ENCODE peak calls at places on chromosomes 6 and 20, in six cellular contexts. One of them, this sample, is unnamed.

GRCh38 chr6:167093922-167094432 is 28.9 kb upstream of the CCR6 start:
- DNase-seq in substantia nigra: no peak
- DNase-seq in body of pancreas: no peak
- DNase-seq in PC-3: no peak
- DNase-seq in neuronal stem cell: no peak
- DNase-seq in OCI-LY7: no peak
- DNase-seq in this sample: no peak

GRCh38 chr20:63969851-63970713 is at the start of gene ZNF512B:
- DNase-seq in neuronal stem cell: no peak
- DNase-seq in substantia nigra: no peak
- DNase-seq in PC-3: peak; percentile 67
- DNase-seq in OCI-LY7: peak; percentile 64
- DNase-seq in body of pancreas: peak; percentile 78
- DNase-seq in this sample: no peak

GRCh38 chr6:151690768-151691562 is 116.5 kb upstream of the ESR1 start:
- DNase-seq in OCI-LY7: peak; percentile 19
- DNase-seq in body of pancreas: peak; percentile 25
- DNase-seq in neuronal stem cell: no peak
- DNase-seq in PC-3: no peak
- DNase-seq in substantia nigra: no peak
- DNase-seq in this sample: no peak

GRCh38 chr6:2712102-2712501 is 38.6 kb downstream of the MYLK4 start:
- DNase-seq in PC-3: no peak
- DNase-seq in OCI-LY7: no peak
- DNase-seq in body of pancreas: no peak
- DNase-seq in substantia nigra: no peak
- DNase-seq in neuronal stem cell: no peak
- DNase-seq in this sample: no peak

GRCh38 chr6:118650500-118651281 is 700 bp downstream of the CEP85L start:
- DNase-seq in body of pancreas: peak; percentile 38
- DNase-seq in PC-3: peak; percentile 34
- DNase-seq in substantia nigra: peak; percentile 32
- DNase-seq in neuronal stem cell: peak; percentile 48
- DNase-seq in OCI-LY7: peak; percentile 24
- DNase-seq in this sample: no peak

GRCh38 chr20:37394543-37395410 is 48.8 kb downstream of the SRC start:
- DNase-seq in PC-3: no peak
- DNase-seq in neuronal stem cell: no peak
- DNase-seq in body of pancreas: no peak
- DNase-seq in substantia nigra: no peak
- DNase-seq in OCI-LY7: no peak
- DNase-seq in this sample: peak; percentile 79

GRCh38 chr20:19976595-19977372 is 40.4 kb upstream of the NAA20 start:
- DNase-seq in body of pancreas: peak; percentile 78
- DNase-seq in PC-3: peak; percentile 82
- DNase-seq in substantia nigra: no peak
- DNase-seq in OCI-LY7: no peak
- DNase-seq in neuronal stem cell: no peak
- DNase-seq in this sample: no peak

GRCh38 chr6:157613011-157613522 is 210.0 kb upstream of the SNX9 start:
- DNase-seq in body of pancreas: no peak
- DNase-seq in neuronal stem cell: no peak
- DNase-seq in OCI-LY7: no peak
- DNase-seq in substantia nigra: no peak
- DNase-seq in PC-3: peak; percentile 86
- DNase-seq in this sample: peak; percentile 68

GRCh38 chr6:33199687-33200233 is 705 bp downstream of the RXRB start:
- DNase-seq in OCI-LY7: peak; percentile 82
- DNase-seq in substantia nigra: no peak
- DNase-seq in neuronal stem cell: no peak
- DNase-seq in PC-3: peak; percentile 74
- DNase-seq in body of pancreas: peak; percentile 88
- DNase-seq in this sample: no peak

GRCh38 chr20:24650091-24650490 is 180.7 kb downstream of the SYNDIG1 start:
- DNase-seq in substantia nigra: no peak
- DNase-seq in neuronal stem cell: no peak
- DNase-seq in PC-3: peak; percentile 74
- DNase-seq in OCI-LY7: no peak
- DNase-seq in body of pancreas: no peak
- DNase-seq in this sample: no peak

GRCh38 chr6:32816746-32817204 is at the start of gene HLA-DOB:
- DNase-seq in PC-3: peak; percentile 76
- DNase-seq in neuronal stem cell: no peak
- DNase-seq in OCI-LY7: peak; percentile 86
- DNase-seq in substantia nigra: no peak
- DNase-seq in body of pancreas: no peak
- DNase-seq in this sample: peak; percentile 90

GRCh38 chr6:45084257-45084656 is 243.9 kb upstream of the RUNX2 start:
- DNase-seq in neuronal stem cell: no peak
- DNase-seq in substantia nigra: no peak
- DNase-seq in body of pancreas: no peak
- DNase-seq in PC-3: peak; percentile 12
- DNase-seq in OCI-LY7: no peak
- DNase-seq in this sample: no peak

GRCh38 chr6:96468681-96469224 is 52.9 kb upstream of the UFL1 start:
- DNase-seq in OCI-LY7: peak; percentile 14
- DNase-seq in neuronal stem cell: no peak
- DNase-seq in PC-3: peak; percentile 35
- DNase-seq in substantia nigra: no peak
- DNase-seq in body of pancreas: peak; percentile 4
- DNase-seq in this sample: no peak

GRCh38 chr20:38001981-38002380 is 31.3 kb downstream of the TTI1 start:
- DNase-seq in substantia nigra: no peak
- DNase-seq in neuronal stem cell: no peak
- DNase-seq in PC-3: no peak
- DNase-seq in OCI-LY7: no peak
- DNase-seq in body of pancreas: no peak
- DNase-seq in this sample: no peak

GRCh38 chr6:34239240-34239825 is 2.7 kb downstream of the HMGA1 start:
- DNase-seq in OCI-LY7: no peak
- DNase-seq in body of pancreas: no peak
- DNase-seq in PC-3: peak; percentile 33
- DNase-seq in neuronal stem cell: no peak
- DNase-seq in substantia nigra: no peak
- DNase-seq in this sample: no peak

GRCh38 chr6:75449625-75450206 is 43.9 kb downstream of the FILIP1 start:
- DNase-seq in PC-3: peak; percentile 65
- DNase-seq in substantia nigra: no peak
- DNase-seq in OCI-LY7: no peak
- DNase-seq in neuronal stem cell: no peak
- DNase-seq in body of pancreas: no peak
- DNase-seq in this sample: no peak

GRCh38 chr6:16136536-16137450 is 7.9 kb downstream of the MYLIP start:
- DNase-seq in OCI-LY7: no peak
- DNase-seq in PC-3: peak; percentile 87
- DNase-seq in body of pancreas: peak; percentile 26
- DNase-seq in neuronal stem cell: no peak
- DNase-seq in substantia nigra: no peak
- DNase-seq in this sample: peak; percentile 33

GRCh38 chr6:7467007-7467897 is 74.2 kb upstream of the DSP start:
- DNase-seq in body of pancreas: peak; percentile 35
- DNase-seq in PC-3: no peak
- DNase-seq in substantia nigra: no peak
- DNase-seq in OCI-LY7: no peak
- DNase-seq in neuronal stem cell: no peak
- DNase-seq in this sample: no peak

GRCh38 chr6:92124126-92124525 is 1295.2 kb downstream of the EPHA7 start:
- DNase-seq in neuronal stem cell: no peak
- DNase-seq in body of pancreas: no peak
- DNase-seq in PC-3: peak; percentile 74
- DNase-seq in OCI-LY7: no peak
- DNase-seq in substantia nigra: no peak
- DNase-seq in this sample: peak; percentile 44

GRCh38 chr20:49750611-49751396 is 37.1 kb upstream of the B4GALT5 start:
- DNase-seq in substantia nigra: no peak
- DNase-seq in body of pancreas: peak; percentile 21
- DNase-seq in OCI-LY7: peak; percentile 89
- DNase-seq in neuronal stem cell: no peak
- DNase-seq in PC-3: no peak
- DNase-seq in this sample: no peak

GRCh38 chr6:28335040-28335563 is 846 bp downstream of the ZSCAN31 start:
- DNase-seq in body of pancreas: no peak
- DNase-seq in OCI-LY7: no peak
- DNase-seq in PC-3: no peak
- DNase-seq in neuronal stem cell: no peak
- DNase-seq in substantia nigra: no peak
- DNase-seq in this sample: no peak

GRCh38 chr6:12165722-12166121 is 124.4 kb upstream of the EDN1 start:
- DNase-seq in OCI-LY7: no peak
- DNase-seq in neuronal stem cell: no peak
- DNase-seq in PC-3: no peak
- DNase-seq in substantia nigra: no peak
- DNase-seq in body of pancreas: no peak
- DNase-seq in this sample: no peak

GRCh38 chr6:157226026-157226639 is 97.2 kb downstream of the TMEM242 start:
- DNase-seq in body of pancreas: peak; percentile 68
- DNase-seq in substantia nigra: no peak
- DNase-seq in OCI-LY7: no peak
- DNase-seq in PC-3: no peak
- DNase-seq in neuronal stem cell: no peak
- DNase-seq in this sample: no peak

GRCh38 chr6:31087494-31088089 is 24.8 kb downstream of the C6orf15 start:
- DNase-seq in PC-3: peak; percentile 97
- DNase-seq in neuronal stem cell: peak; percentile 90
- DNase-seq in substantia nigra: no peak
- DNase-seq in OCI-LY7: peak; percentile 83
- DNase-seq in body of pancreas: peak; percentile 87
- DNase-seq in this sample: no peak

GRCh38 chr20:38833857-38834164 is 28.3 kb downstream of the PPP1R16B start:
- DNase-seq in neuronal stem cell: no peak
- DNase-seq in PC-3: no peak
- DNase-seq in body of pancreas: no peak
- DNase-seq in OCI-LY7: peak; percentile 39
- DNase-seq in substantia nigra: no peak
- DNase-seq in this sample: no peak

GRCh38 chr6:4274382-4275082 is 139.2 kb upstream of the ECI2 start:
- DNase-seq in PC-3: no peak
- DNase-seq in neuronal stem cell: no peak
- DNase-seq in OCI-LY7: no peak
- DNase-seq in body of pancreas: no peak
- DNase-seq in substantia nigra: no peak
- DNase-seq in this sample: no peak

DNA sequence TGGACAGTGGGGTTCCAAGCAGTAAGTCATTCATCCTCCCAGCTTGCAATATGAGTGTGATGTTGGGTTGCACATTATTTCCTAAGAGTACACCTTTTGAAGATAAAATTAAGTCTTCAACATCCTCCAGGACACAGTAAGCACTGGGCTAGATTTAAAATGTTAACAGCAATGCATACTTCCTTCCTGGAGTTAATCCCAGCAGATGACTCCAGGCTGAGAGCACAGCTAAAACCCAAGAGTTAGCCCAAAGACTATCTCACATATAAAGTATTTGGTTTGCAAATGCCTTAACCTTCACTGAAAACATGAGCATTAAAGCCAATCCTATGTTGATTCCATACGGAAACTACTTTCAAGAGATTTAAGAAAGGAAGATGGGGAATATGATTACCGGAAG is 69.2 kb downstream of the SLC23A2 start:
- DNase-seq in OCI-LY7: no peak
- DNase-seq in PC-3: no peak
- DNase-seq in body of pancreas: no peak
- DNase-seq in substantia nigra: no peak
- DNase-seq in neuronal stem cell: no peak
- DNase-seq in this sample: no peak
- H3K27ac ChIP-seq in OCI-LY7: no peak overlapping the region
- H3K27ac ChIP-seq in PC-3: no peak overlapping the region
- H3K27ac ChIP-seq in body of pancreas: no peak overlapping the region
- H3K27ac ChIP-seq in substantia nigra: no peak overlapping the region
- H3K27ac ChIP-seq in neuronal stem cell: no peak overlapping the region
- H3K27ac ChIP-seq in this sample: no peak overlapping the region

GRCh38 chr6:42095776-42096541 is 45.6 kb downstream of the TAF8 start:
- DNase-seq in PC-3: no peak
- DNase-seq in OCI-LY7: no peak
- DNase-seq in body of pancreas: no peak
- DNase-seq in neuronal stem cell: no peak
- DNase-seq in substantia nigra: no peak
- DNase-seq in this sample: no peak

GRCh38 chr6:42103218-42103617 is 39.2 kb downstream of the C6orf132 start:
- DNase-seq in neuronal stem cell: no peak
- DNase-seq in PC-3: no peak
- DNase-seq in substantia nigra: no peak
- DNase-seq in body of pancreas: no peak
- DNase-seq in OCI-LY7: no peak
- DNase-seq in this sample: no peak

GRCh38 chr6:42100029-42100901 is 42.2 kb downstream of the C6orf132 start:
- DNase-seq in substantia nigra: no peak
- DNase-seq in PC-3: peak; percentile 29
- DNase-seq in neuronal stem cell: no peak
- DNase-seq in OCI-LY7: no peak
- DNase-seq in body of pancreas: peak; percentile 39
- DNase-seq in this sample: no peak

GRCh38 chr6:42101186-42101657 is 41.2 kb downstream of the C6orf132 start:
- DNase-seq in PC-3: no peak
- DNase-seq in neuronal stem cell: no peak
- DNase-seq in OCI-LY7: no peak
- DNase-seq in body of pancreas: no peak
- DNase-seq in substantia nigra: no peak
- DNase-seq in this sample: no peak

DNA sequence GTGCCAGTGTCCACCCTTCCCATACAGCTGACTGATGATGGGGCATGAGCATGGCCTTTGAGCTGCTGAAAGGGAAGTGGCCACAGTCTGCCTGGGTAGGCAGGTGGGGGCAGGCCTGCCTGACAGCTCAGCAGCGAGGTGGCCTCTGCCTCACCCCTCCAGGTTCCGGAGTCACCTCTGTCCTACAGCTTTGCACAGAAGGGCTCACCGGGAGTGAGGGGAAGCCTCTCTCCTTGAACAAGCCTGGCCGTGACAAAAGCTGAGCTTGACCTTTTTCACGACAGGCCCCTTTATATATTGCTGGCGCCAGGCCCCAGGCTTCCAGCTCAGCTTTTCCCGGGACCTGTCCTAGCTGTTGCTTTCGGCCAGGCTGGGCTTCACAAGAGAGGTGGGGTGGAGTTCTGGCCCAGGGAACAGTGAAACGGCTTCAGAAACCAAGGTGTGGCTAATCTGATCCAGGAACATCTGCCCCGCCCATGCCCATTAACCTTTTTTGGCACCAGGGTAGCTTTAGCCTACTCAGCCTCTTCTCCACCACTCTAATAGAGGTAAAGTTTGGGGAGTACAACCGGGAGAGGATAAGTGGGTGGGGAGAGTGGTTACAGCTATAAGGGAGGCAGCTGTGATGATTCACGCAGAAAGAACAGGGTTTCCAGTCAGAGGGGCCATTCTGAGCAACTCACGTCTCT is 42.9 kb downstream of the C6orf132 start:
- DNase-seq in neuronal stem cell: no peak
- DNase-seq in OCI-LY7: no peak
- DNase-seq in PC-3: peak; percentile 78
- DNase-seq in substantia nigra: no peak
- DNase-seq in body of pancreas: peak; percentile 62
- DNase-seq in this sample: peak; percentile 70
- H3K27ac ChIP-seq in neuronal stem cell: no peak overlapping the region
- H3K27ac ChIP-seq in OCI-LY7: no peak overlapping the region
- H3K27ac ChIP-seq in PC-3: peak overlapping the region; percentile 94
- H3K27ac ChIP-seq in substantia nigra: no peak overlapping the region
- H3K27ac ChIP-seq in body of pancreas: peak overlapping the region; percentile 54
- H3K27ac ChIP-seq in this sample: peak overlapping the region; percentile 92

GRCh38 chr20:16475225-16475624 is 98.0 kb downstream of the KIF16B start:
- DNase-seq in OCI-LY7: no peak
- DNase-seq in neuronal stem cell: no peak
- DNase-seq in body of pancreas: peak; percentile 13
- DNase-seq in PC-3: peak; percentile 51
- DNase-seq in substantia nigra: no peak
- DNase-seq in this sample: no peak
- H3K27ac ChIP-seq in OCI-LY7: no peak overlapping the region
- H3K27ac ChIP-seq in neuronal stem cell: no peak overlapping the region
- H3K27ac ChIP-seq in body of pancreas: peak overlapping the region; percentile 30
- H3K27ac ChIP-seq in PC-3: no peak overlapping the region
- H3K27ac ChIP-seq in substantia nigra: no peak overlapping the region
- H3K27ac ChIP-seq in this sample: no peak overlapping the region

GRCh38 chr6:136175873-136176272 is 74.2 kb downstream of the MTFR2 start:
- DNase-seq in neuronal stem cell: no peak
- DNase-seq in substantia nigra: no peak
- DNase-seq in PC-3: no peak
- DNase-seq in OCI-LY7: no peak
- DNase-seq in body of pancreas: no peak
- DNase-seq in this sample: no peak
- H3K27ac ChIP-seq in neuronal stem cell: no peak overlapping the region
- H3K27ac ChIP-seq in substantia nigra: no peak overlapping the region
- H3K27ac ChIP-seq in PC-3: no peak overlapping the region
- H3K27ac ChIP-seq in OCI-LY7: no peak overlapping the region
- H3K27ac ChIP-seq in body of pancreas: no peak overlapping the region
- H3K27ac ChIP-seq in this sample: no peak overlapping the region

This sample was measured in epithelial cell of prostate.